ENCODE peak calls at places on chromosomes 16 and 17, in seven cellular contexts. O is CD4-positive, alpha-beta memory T cell; E is activated CD4-positive, CD25-positive, alpha-beta regulatory T cell; M is HS-5; P is GM10248; Z is mucosa of gallbladder; Q is EL. B is an unnamed sample.

GRCh38 chr16:11597268-11597690 is 10.6 kb upstream of the LITAF start:
- DNase-seq in O (no peak), E (no peak), M (no peak), P (no peak), Z (no peak), Q (peak; percentile 51), B (peak; percentile 55)

GRCh38 chr16:47358816-47359215 is 102.0 kb downstream of the ITFG1 start:
- DNase-seq in O (no peak), E (no peak), M (no peak), P (no peak), Z (no peak), Q (peak; percentile 58), B (peak; percentile 49)

GRCh38 chr17:59914274-59914854 is 21.4 kb downstream of the RPS6KB1 start:
- DNase-seq in O (peak; percentile 56), E (no peak), M (no peak), P (peak; percentile 72), Z (no peak), Q (peak; percentile 44), B (peak; percentile 67)

GRCh38 chr16:15034266-15035162 is 21.4 kb downstream of the NTAN1 start:
- DNase-seq in O (no peak), E (no peak), M (no peak), P (no peak), Z (no peak), Q (no peak), B (no peak)

GRCh38 chr17:75024686-75025397 is 12.4 kb downstream of the MRPL58 start:
- DNase-seq in O (peak; percentile 56), E (no peak), M (no peak), P (no peak), Z (no peak), Q (no peak), B (no peak)

GRCh38 chr17:29514792-29515191 is 52.0 kb downstream of the ABHD15 start:
- DNase-seq in O (no peak), E (no peak), M (no peak), P (no peak), Z (no peak), Q (peak; percentile 14), B (no peak)

GRCh38 chr16:13350000-13350399 is 448.6 kb downstream of the SHISA9 start:
- DNase-seq in O (no peak), E (no peak), M (no peak), P (no peak), Z (no peak), Q (no peak), B (no peak)

GRCh38 chr17:48463531-48463930 is 33.5 kb upstream of the SKAP1 start:
- DNase-seq in O (no peak), E (no peak), M (no peak), P (no peak), Z (no peak), Q (no peak), B (no peak)

GRCh38 chr17:77873518-77874302 is 84.8 kb upstream of the TNRC6C start:
- DNase-seq in O (peak; percentile 31), E (no peak), M (no peak), P (no peak), Z (no peak), Q (no peak), B (no peak)

GRCh38 chr16:74372953-74373846 is 2.9 kb upstream of the NPIPB15 start:
- DNase-seq in O (no peak), E (no peak), M (no peak), P (peak; percentile 26), Z (no peak), Q (no peak), B (no peak)

GRCh38 chr17:79306688-79307323 is 232.2 kb downstream of the ENGASE start:
- DNase-seq in O (no peak), E (no peak), M (no peak), P (no peak), Z (peak; percentile 81), Q (no peak), B (no peak)

GRCh38 chr16:84565669-84566495 is 52.0 kb downstream of the COTL1 start:
- DNase-seq in O (no peak), E (no peak), M (no peak), P (no peak), Z (no peak), Q (no peak), B (no peak)

GRCh38 chr17:82200743-82201497 is 11.7 kb downstream of the CCDC57 start:
- DNase-seq in O (peak; percentile 91), E (no peak), M (no peak), P (no peak), Z (no peak), Q (no peak), B (no peak)

GRCh38 chr17:52947418-52947817 is 788.9 kb upstream of the CA10 start:
- DNase-seq in O (no peak), E (no peak), M (no peak), P (no peak), Z (no peak), Q (no peak), B (no peak)

GRCh38 chr17:27541326-27542023 is 85.2 kb downstream of the KSR1 start:
- DNase-seq in O (no peak), E (no peak), M (no peak), P (no peak), Z (no peak), Q (no peak), B (no peak)